ENCODE peak calls at places on chromosomes 5 and 9, in four cellular contexts. Z is H1, W is HCT116, J is endothelial cell of umbilical vein. H is an unnamed sample.

GRCh38 chr9:36818965-36819870 is 214.8 kb downstream of the PAX5 start:
- DNase-seq in Z (no peak), W (no peak), J (no peak), H (peak; percentile 52)

GRCh38 chr9:128683340-128684064 is 5.5 kb upstream of the SET start:
- DNase-seq in Z (peak; percentile 92), W (no peak), J (peak; percentile 16), H (no peak)

GRCh38 chr9:124947727-124948391 is 7.0 kb upstream of the GOLGA1 start:
- DNase-seq in Z (no peak), W (no peak), J (no peak), H (no peak)

GRCh38 chr5:102901821-102902448 is 146.8 kb downstream of the PAM start:
- DNase-seq in Z (no peak), W (no peak), J (peak; percentile 37), H (no peak)

GRCh38 chr5:52997424-52997823 is 8.3 kb downstream of the ITGA2 start:
- DNase-seq in Z (no peak), W (no peak), J (peak; percentile 19), H (no peak)

GRCh38 chr9:137273616-137274320 is 3.8 kb upstream of the TOR4A start:
- DNase-seq in Z (no peak), W (no peak), J (no peak), H (no peak)

GRCh38 chr5:115571441-115571878 is 26.9 kb upstream of the FEM1C start:
- DNase-seq in Z (no peak), W (no peak), J (peak; percentile 77), H (no peak)

GRCh38 chr5:115831163-115831768 is 10.1 kb downstream of the ATG12 start:
- DNase-seq in Z (no peak), W (no peak), J (peak; percentile 51), H (no peak)

DNA sequence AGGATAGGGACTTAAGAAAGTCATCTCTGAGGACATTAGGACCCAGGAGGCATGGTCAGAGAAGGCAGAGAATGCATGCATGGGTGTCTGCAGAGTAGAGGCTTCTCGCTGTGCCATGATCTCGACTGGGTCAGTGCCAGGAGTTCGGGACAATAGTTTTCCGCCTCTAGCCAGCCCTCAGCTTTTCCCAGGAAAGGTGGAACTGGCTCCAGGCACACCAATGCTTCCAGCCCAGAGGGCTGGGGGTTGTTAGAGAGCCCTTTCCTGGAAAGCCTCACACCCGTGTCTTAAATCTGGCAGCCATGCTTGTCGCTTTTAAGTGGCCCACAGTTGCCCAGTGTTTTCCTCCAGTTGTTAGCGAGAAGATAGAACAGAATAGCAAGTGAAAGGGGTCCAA is 1111.3 kb downstream of the TAF11L14 start:
- DNase-seq in Z (no peak), W (no peak), J (no peak), H (no peak)
- H3K4me3 ChIP-seq in Z (no peak overlapping the region), W (no peak overlapping the region), J (no peak overlapping the region), H (peak overlapping the region; percentile 16)

GRCh38 chr5:67815455-67816391 is 399.8 kb upstream of the PIK3R1 start:
- DNase-seq in Z (no peak), W (no peak), J (no peak), H (no peak)
- H3K27ac ChIP-seq in Z (no peak overlapping the region), W (no peak overlapping the region), J (no peak overlapping the region), H (peak overlapping the region; percentile 45)

GRCh38 chr9:10059044-10059443 is 553.8 kb downstream of the PTPRD start:
- DNase-seq in Z (no peak), W (no peak), J (no peak), H (no peak)
- TF ChIP-seq POLR2AphosphoS5 in Z (no peak), W (no peak), J (no peak), H (no peak)

GRCh38 chr5:79111960-79112702 is 522 bp downstream of the BHMT start:
- DNase-seq in Z (no peak), W (no peak), J (no peak), H (no peak)
- H3K4me3 ChIP-seq in Z (peak overlapping the region; percentile 73), W (no peak overlapping the region), J (no peak overlapping the region), H (no peak overlapping the region)

DNA sequence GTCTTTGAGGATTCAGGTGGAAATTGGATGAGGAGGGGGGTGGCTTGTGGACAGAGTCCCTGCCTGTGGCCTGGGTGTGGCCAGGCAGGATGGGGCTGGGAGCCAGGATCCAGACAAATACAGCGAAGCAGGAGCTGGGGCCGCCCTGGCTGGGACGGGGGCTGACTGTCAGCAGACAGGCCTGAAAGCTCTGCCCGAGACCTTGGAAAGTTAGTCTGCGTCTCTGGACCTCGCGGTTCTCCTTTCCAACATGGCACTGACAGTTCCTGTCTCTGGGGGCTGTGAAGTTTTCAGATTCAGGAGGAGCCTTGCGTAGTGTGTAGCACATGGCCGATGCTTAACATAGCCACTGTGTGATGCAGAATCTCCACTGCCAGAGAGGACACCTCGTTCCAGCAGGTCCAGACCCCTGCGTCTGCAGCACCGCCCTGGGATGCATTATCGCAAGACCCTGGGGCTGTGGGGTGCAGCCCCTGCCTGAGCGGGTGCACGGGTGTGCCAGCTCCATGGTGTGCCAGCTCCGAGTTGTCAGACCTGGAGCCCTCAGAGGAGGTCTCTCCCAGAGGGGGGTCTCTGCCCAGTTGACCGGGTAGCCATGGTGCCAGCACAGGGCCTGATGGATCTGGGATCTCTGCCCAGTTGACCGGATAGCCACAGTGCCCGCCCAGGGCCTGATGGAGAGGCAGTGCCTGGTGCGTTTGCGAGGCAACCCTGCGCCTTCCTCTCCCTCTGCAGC is 89.3 kb downstream of the COL5A1 start:
- DNase-seq in Z (no peak), W (no peak), J (no peak), H (peak; percentile 72)
- H3K27ac ChIP-seq in Z (no peak overlapping the region), W (no peak overlapping the region), J (no peak overlapping the region), H (peak overlapping the region; percentile 74)

H was measured in sigmoid colon.